ENCODE peak calls at places on chromosomes 7 and 10, in seven cellular contexts. B, G, S, F, K, C and O are unnamed samples.

GRCh38 chr10:13613519-13613918 is 26.8 kb downstream of the PRPF18 start:
- DNase-seq in B (no peak), S (no peak), C (no peak), F (peak; percentile 43), K (no peak), G (no peak), O (no peak)

GRCh38 chr7:1675036-1675671 is 5.1 kb downstream of the ELFN1 start:
- DNase-seq in K (peak; percentile 48), S (no peak), G (peak; percentile 43), B (no peak), C (no peak), F (no peak), O (no peak)

GRCh38 chr7:127732306-127732705 is 80.3 kb downstream of the SND1 start:
- DNase-seq in G (no peak), F (no peak), K (no peak), C (no peak), B (no peak), S (no peak), O (no peak)

GRCh38 chr10:80165173-80165572 is 32.6 kb downstream of the PLAC9 start:
- DNase-seq in G (no peak), F (no peak), B (no peak), K (no peak), S (no peak), C (no peak), O (no peak)

GRCh38 chr7:72435366-72435765 is 23.2 kb upstream of the CALN1 start:
- DNase-seq in F (peak; percentile 10), K (peak; percentile 58), C (peak; percentile 51), B (peak; percentile 5), G (no peak), S (no peak), O (no peak)

GRCh38 chr7:151699147-151699546 is 177.8 kb downstream of the PRKAG2 start:
- DNase-seq in K (no peak), S (no peak), C (no peak), G (no peak), B (no peak), F (no peak), O (peak; percentile 75)

GRCh38 chr7:136142583-136142982 is 165.4 kb upstream of the MTPN start:
- DNase-seq in F (no peak), K (no peak), C (no peak), G (no peak), B (no peak), S (no peak), O (no peak)

GRCh38 chr10:133329401-133330202 is 7.1 kb downstream of the CALY start:
- DNase-seq in C (peak; percentile 87), S (peak; percentile 86), F (peak; percentile 94), G (peak; percentile 97), B (peak; percentile 82), K (peak; percentile 91), O (peak; percentile 81)

GRCh38 chr10:42866115-42866995 is 83.8 kb downstream of the BMS1 start:
- DNase-seq in C (peak; percentile 89), G (peak; percentile 94), K (peak; percentile 92), S (peak; percentile 21), F (peak; percentile 89), B (peak; percentile 75), O (peak; percentile 73)

GRCh38 chr7:114084381-114085312 is 165.8 kb upstream of the PPP1R3A start:
- DNase-seq in G (peak; percentile 80), F (peak; percentile 62), K (peak; percentile 78), S (no peak), C (peak; percentile 45), B (peak; percentile 14), O (peak; percentile 70)

GRCh38 chr10:123007558-123008378 is 827 bp downstream of the IKZF5 start:
- DNase-seq in B (peak; percentile 16), F (peak; percentile 80), G (no peak), K (no peak), C (no peak), S (peak; percentile 24), O (peak; percentile 28)

GRCh38 chr10:122298598-122299301 is 27.7 kb downstream of the BTBD16 start:
- DNase-seq in S (peak; percentile 57), F (peak; percentile 89), G (peak; percentile 85), B (peak; percentile 70), K (peak; percentile 80), C (peak; percentile 70), O (peak; percentile 69)

GRCh38 chr7:139762886-139763285 is 14.9 kb downstream of the HIPK2 start:
- DNase-seq in G (no peak), F (no peak), C (no peak), B (no peak), K (no peak), S (no peak), O (no peak)

GRCh38 chr10:51014680-51015425 is 59.4 kb upstream of the PRKG1 start:
- DNase-seq in G (no peak), C (no peak), S (no peak), B (no peak), K (no peak), F (no peak), O (no peak)

GRCh38 chr7:110852156-110852858 is 238.6 kb upstream of the LRRN3 start:
- DNase-seq in C (no peak), F (no peak), G (no peak), K (no peak), B (no peak), S (no peak), O (no peak)

GRCh38 chr7:55539380-55539779 is 32.9 kb downstream of the VOPP1 start:
- DNase-seq in C (no peak), B (no peak), F (no peak), S (no peak), K (no peak), G (no peak), O (no peak)

GRCh38 chr10:10039600-10039999 is 978.1 kb upstream of the CELF2 start:
- DNase-seq in K (no peak), B (no peak), G (no peak), S (no peak), F (no peak), C (no peak), O (no peak)

GRCh38 chr7:154907651-154908620 is 95.0 kb downstream of the PAXIP1 start:
- DNase-seq in K (no peak), B (no peak), C (no peak), F (no peak), G (no peak), S (no peak), O (no peak)

GRCh38 chr10:79065853-79066252 is 2.9 kb upstream of the ZMIZ1 start:
- DNase-seq in G (peak; percentile 37), S (no peak), B (no peak), F (no peak), K (peak; percentile 43), C (no peak), O (no peak)

GRCh38 chr10:129033354-129033729 is 433.7 kb upstream of the MGMT start:
- DNase-seq in K (no peak), S (no peak), F (no peak), G (no peak), C (no peak), B (no peak), O (no peak)

GRCh38 chr7:13333351-13333750 is 645.9 kb downstream of the ARL4A start:
- DNase-seq in F (no peak), C (no peak), S (no peak), B (no peak), G (no peak), K (no peak), O (no peak)

GRCh38 chr7:13336227-13336626 is 648.8 kb downstream of the ARL4A start:
- DNase-seq in C (no peak), G (no peak), S (no peak), B (no peak), F (no peak), K (no peak), O (no peak)
- H3K27ac ChIP-seq in C (no peak overlapping the region), G (no peak overlapping the region), S (no peak overlapping the region), B (no peak overlapping the region), F (no peak overlapping the region), K (no peak overlapping the region), O (no peak overlapping the region)

DNA sequence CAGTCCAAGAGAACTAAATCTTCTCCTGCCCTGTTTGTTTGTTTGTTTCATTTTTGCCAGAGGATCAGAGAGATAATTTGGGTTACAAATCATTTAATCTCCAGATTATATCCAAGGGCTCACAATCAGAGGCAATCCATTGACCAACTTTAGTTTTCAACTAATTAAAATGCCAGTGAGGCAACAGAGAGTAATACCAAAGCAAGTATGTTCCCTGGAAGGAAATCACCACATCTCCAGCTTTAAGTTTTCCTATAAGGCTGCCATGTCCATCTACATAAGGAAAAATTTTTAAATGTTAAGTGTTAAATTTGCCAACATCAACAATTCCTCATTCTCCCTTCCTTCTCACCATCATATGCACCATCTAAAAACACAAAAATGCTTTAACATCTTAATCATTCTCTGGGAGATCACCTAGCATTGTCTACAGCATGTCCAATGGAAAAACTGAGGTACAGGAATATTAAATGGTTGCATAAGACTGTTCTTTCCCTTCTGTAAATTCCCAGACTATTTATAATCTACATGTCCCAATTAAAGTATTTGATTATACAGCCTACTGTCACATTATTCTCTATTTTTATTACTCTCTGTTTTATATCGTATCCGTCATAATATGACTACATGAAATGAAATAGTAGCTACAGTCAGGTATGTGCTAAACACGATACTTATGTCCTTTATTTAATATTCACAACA is 14.1 kb downstream of the USP54 start:
- DNase-seq in K (no peak), S (no peak), G (no peak), F (no peak), B (no peak), C (no peak), O (no peak)
- H3K27ac ChIP-seq in K (peak overlapping the region; percentile 90), S (no peak overlapping the region), G (peak overlapping the region; percentile 81), F (peak overlapping the region; percentile 72), B (peak overlapping the region; percentile 83), C (peak overlapping the region; percentile 66), O (peak overlapping the region; percentile 41)

GRCh38 chr10:70828923-70829322 is 13.2 kb downstream of the SGPL1 start:
- DNase-seq in B (no peak), S (no peak), G (no peak), K (no peak), F (no peak), C (no peak), O (no peak)

GRCh38 chr10:70832236-70832635 is 16.5 kb downstream of the SGPL1 start:
- DNase-seq in F (no peak), S (no peak), K (no peak), G (no peak), B (no peak), C (no peak), O (no peak)

GRCh38 chr10:70827358-70827757 is 11.6 kb downstream of the SGPL1 start:
- DNase-seq in B (no peak), F (no peak), C (no peak), S (no peak), K (no peak), G (no peak), O (no peak)

GRCh38 chr10:70830185-70830584 is 14.4 kb downstream of the SGPL1 start:
- DNase-seq in B (no peak), G (no peak), F (no peak), C (no peak), K (no peak), S (no peak), O (no peak)

GRCh38 chr10:70829543-70829942 is 13.8 kb downstream of the SGPL1 start:
- DNase-seq in K (no peak), C (no peak), B (no peak), F (no peak), S (no peak), G (no peak), O (no peak)
- H3K27ac ChIP-seq in K (peak overlapping the region; percentile 73), C (no peak overlapping the region), B (peak overlapping the region; percentile 42), F (peak overlapping the region; percentile 52), S (no peak overlapping the region), G (no peak overlapping the region), O (no peak overlapping the region)

DNA sequence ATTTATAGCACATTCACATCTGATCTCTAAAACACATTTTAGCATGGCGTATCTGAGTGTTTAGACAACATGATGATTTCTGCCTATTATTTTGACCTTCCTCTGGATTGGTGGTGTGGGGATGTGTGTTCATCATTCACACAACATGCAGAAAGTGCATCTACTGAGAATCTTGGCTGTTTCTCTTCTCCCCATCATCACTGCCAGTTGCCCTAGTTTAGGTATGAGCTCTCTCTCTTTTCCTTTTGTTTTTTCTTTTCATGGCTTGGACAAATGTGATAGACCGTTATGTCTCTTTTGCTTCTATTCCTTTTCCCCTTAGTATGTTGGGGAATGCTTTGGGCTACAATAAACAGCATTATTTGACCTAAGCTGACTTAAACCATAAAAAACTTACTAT is 239.2 kb upstream of the FZD8 start:
- DNase-seq in C (no peak), G (no peak), K (no peak), S (no peak), B (no peak), F (no peak), O (no peak)
- H3K27ac ChIP-seq in C (no peak overlapping the region), G (no peak overlapping the region), K (no peak overlapping the region), S (no peak overlapping the region), B (no peak overlapping the region), F (no peak overlapping the region), O (no peak overlapping the region)